ENCODE peak calls at places on chromosomes 12 and 14, in four cellular contexts. K is fibroblast of villous mesenchyme; V is cardiac muscle cell; E is CD4-positive, alpha-beta T cell. Z is an unnamed sample.

GRCh38 chr14:62673014-62673727 is 372.1 kb downstream of the KCNH5 start:
- DNase-seq in K (no peak), E (no peak), V (no peak), Z (no peak)

GRCh38 chr14:104282332-104283196 is 144.2 kb downstream of the KIF26A start:
- DNase-seq in E (no peak), K (no peak), V (no peak), Z (peak)

GRCh38 chr14:51845811-51846210 is 14.6 kb upstream of the GNG2 start:
- DNase-seq in K (no peak), E (no peak), V (peak), Z (no peak)

GRCh38 chr12:120816363-120816762 is 87.8 kb downstream of the SPPL3 start:
- DNase-seq in K (no peak), E (no peak), V (no peak), Z (no peak)

GRCh38 chr12:127562781-127563180 is 704.2 kb upstream of the TMEM132C start:
- DNase-seq in V (no peak), K (no peak), E (no peak), Z (no peak)

GRCh38 chr14:55125403-55125802 is 3.6 kb upstream of the LGALS3 start:
- DNase-seq in V (no peak), E (no peak), K (no peak), Z (no peak)

GRCh38 chr12:120573560-120573959 is 7.6 kb downstream of the POP5 start:
- DNase-seq in K (no peak), V (no peak), E (no peak), Z (no peak)

GRCh38 chr12:121708313-121709063 is 4.1 kb upstream of the TMEM120B start:
- DNase-seq in V (no peak), K (no peak), E (no peak), Z (no peak)

GRCh38 chr12:117914686-117915085 is 54.1 kb downstream of the KSR2 start:
- DNase-seq in E (no peak), K (no peak), V (no peak), Z (no peak)

GRCh38 chr12:41795910-41796309 is 348.8 kb downstream of the GXYLT1 start:
- DNase-seq in V (no peak), K (no peak), E (no peak), Z (no peak)

GRCh38 chr12:95548056-95548538 is 3.2 kb downstream of the USP44 start:
- DNase-seq in K (no peak), V (peak), E (peak), Z (peak)

GRCh38 chr14:105268736-105269354 is 20.5 kb downstream of the BTBD6 start:
- DNase-seq in V (no peak), K (no peak), E (no peak), Z (no peak)

GRCh38 chr12:71018682-71019081 is 98.1 kb upstream of the PTPRR start:
- DNase-seq in E (no peak), K (no peak), V (no peak), Z (no peak)

GRCh38 chr14:52380294-52380693 is 66.2 kb downstream of the PTGER2 start:
- DNase-seq in K (peak), V (peak), E (no peak), Z (no peak)

GRCh38 chr14:72740504-72740961 is 153.4 kb downstream of the DPF3 start:
- DNase-seq in K (no peak), V (no peak), E (no peak), Z (no peak)

GRCh38 chr14:80565001-80565400 is 353.7 kb upstream of the DIO2 start:
- DNase-seq in E (no peak), V (no peak), K (no peak), Z (no peak)

GRCh38 chr14:87745507-87746118 is 247.4 kb downstream of the GALC start:
- DNase-seq in K (peak), V (peak), E (no peak), Z (no peak)

GRCh38 chr14:43900173-43900655 is 606.9 kb downstream of the FSCB start:
- DNase-seq in E (no peak), V (no peak), K (no peak), Z (no peak)

GRCh38 chr12:120737557-120738251 is 12.1 kb downstream of the ACADS start:
- DNase-seq in E (no peak), V (no peak), K (no peak), Z (no peak)

GRCh38 chr14:88852632-88853031 is 28.2 kb downstream of the TTC8 start:
- DNase-seq in E (no peak), V (no peak), K (no peak), Z (no peak)

GRCh38 chr14:69398818-69399210 is 322 bp downstream of the SLC39A9 start:
- DNase-seq in E (no peak), K (no peak), V (no peak), Z (no peak)

GRCh38 chr12:26123482-26123980 is 1.3 kb downstream of the BHLHE41 start:
- DNase-seq in E (no peak), K (peak), V (peak), Z (no peak)

GRCh38 chr12:26121841-26122680 is 2.8 kb downstream of the BHLHE41 start:
- DNase-seq in V (peak), E (no peak), K (no peak), Z (peak)

GRCh38 chr12:26121323-26121740 is 3.5 kb downstream of the BHLHE41 start:
- DNase-seq in V (no peak), E (no peak), K (no peak), Z (no peak)

GRCh38 chr12:26124491-26125450 is at the start of gene BHLHE41:
- DNase-seq in V (peak), E (no peak), K (peak), Z (peak)

GRCh38 chr12:26122681-26123481 is 2.0 kb downstream of the BHLHE41 start:
- DNase-seq in K (peak), E (no peak), V (peak), Z (peak)
- TF ChIP-seq CTCF in K (no peak), E (no peak), V (peak), Z (peak)

DNA sequence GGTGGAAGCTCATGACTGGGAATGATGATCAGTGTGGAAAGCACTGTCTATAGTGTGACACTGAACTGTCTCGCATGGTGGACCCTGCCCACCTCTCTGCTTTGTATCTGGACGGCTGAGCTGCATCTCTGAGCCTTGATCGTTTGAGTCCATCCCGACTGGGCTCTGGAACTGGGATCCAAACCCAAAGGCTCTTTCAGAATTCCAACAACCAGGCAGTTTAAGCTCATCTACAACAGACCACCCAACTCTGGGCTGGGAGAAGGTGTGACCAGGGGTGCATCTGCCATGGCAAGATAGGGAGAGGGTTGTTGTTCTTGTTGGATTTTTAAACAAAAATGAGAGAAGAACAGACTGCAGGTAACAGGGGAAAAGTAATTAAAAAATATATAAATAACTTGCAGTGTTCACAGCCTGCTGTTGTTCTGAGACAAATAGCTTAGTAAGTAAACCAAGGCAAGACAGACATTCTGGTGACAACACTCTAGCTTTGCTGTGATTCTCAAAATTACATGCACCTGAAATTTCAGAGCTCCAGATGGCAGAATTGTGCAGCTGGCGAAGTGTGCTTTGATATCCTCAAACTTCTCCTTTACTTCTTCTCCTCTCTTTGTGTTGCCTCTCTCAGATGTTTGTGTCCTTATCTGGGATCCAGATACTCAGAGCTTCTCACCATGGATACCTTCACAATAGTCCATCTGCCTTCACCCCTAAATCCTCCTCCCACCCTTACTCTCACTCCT is 209.6 kb downstream of the EMP1 start:
- DNase-seq in K (no peak), E (no peak), V (no peak), Z (peak)
- TF ChIP-seq CTCF in K (no peak), E (no peak), V (no peak), Z (no peak)

GRCh38 chr12:835754-836493 is 83.5 kb downstream of the WNK1 start:
- DNase-seq in V (no peak), E (no peak), K (no peak), Z (no peak)

GRCh38 chr12:836952-837351 is 84.6 kb downstream of the WNK1 start:
- DNase-seq in E (no peak), K (no peak), V (no peak), Z (no peak)

GRCh38 chr12:837548-837947 is 85.2 kb downstream of the WNK1 start:
- DNase-seq in E (no peak), K (no peak), V (no peak), Z (no peak)
- TF ChIP-seq CTCF in E (no peak), K (no peak), V (no peak), Z (no peak)

GRCh38 chr12:39144613-39145061 is 239.2 kb upstream of the CPNE8 start:
- DNase-seq in V (no peak), K (no peak), E (no peak), Z (no peak)

GRCh38 chr12:39145175-39145999 is 240.0 kb upstream of the CPNE8 start:
- DNase-seq in V (peak), E (no peak), K (peak), Z (peak)
- TF ChIP-seq CTCF in V (peak), E (no peak), K (peak), Z (peak)

DNA sequence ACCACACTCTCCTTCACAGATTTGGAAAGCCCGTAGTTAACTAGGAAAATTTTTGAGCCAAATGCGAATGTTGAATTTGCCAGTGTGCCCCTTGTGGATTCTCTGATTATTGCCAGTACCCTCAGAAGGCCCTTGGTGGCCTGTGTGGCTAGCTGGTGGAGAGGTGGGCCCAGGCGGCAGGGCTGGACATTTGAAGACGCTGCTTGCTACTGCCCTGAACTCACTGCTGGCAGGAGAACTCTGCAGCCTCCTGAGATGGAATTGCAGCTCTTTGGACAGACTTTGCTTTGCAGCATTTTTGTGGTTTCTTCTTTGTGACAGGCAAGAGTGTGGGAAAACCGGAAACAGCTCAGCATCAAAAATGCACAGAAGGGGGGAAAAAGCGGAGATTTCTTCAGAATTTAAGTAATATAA is 97.6 kb downstream of the TGFB3 start:
- DNase-seq in V (peak), E (no peak), K (peak), Z (no peak)
- TF ChIP-seq CTCF in V (peak), E (no peak), K (peak), Z (peak)

GRCh38 chr12:59651230-59651920 is 55.5 kb downstream of the SLC16A7 start:
- DNase-seq in E (no peak), V (peak), K (peak), Z (no peak)

GRCh38 chr12:59649203-59649602 is 53.4 kb downstream of the SLC16A7 start:
- DNase-seq in K (peak), E (no peak), V (peak), Z (no peak)

GRCh38 chr12:59652098-59652497 is 56.3 kb downstream of the SLC16A7 start:
- DNase-seq in K (no peak), E (no peak), V (no peak), Z (no peak)

GRCh38 chr12:59654061-59654460 is 58.2 kb downstream of the SLC16A7 start:
- DNase-seq in K (no peak), V (no peak), E (no peak), Z (no peak)

GRCh38 chr12:59650594-59651229 is 54.9 kb downstream of the SLC16A7 start:
- DNase-seq in K (no peak), E (no peak), V (peak), Z (no peak)
- TF ChIP-seq CTCF in K (peak), E (no peak), V (peak), Z (no peak)

DNA sequence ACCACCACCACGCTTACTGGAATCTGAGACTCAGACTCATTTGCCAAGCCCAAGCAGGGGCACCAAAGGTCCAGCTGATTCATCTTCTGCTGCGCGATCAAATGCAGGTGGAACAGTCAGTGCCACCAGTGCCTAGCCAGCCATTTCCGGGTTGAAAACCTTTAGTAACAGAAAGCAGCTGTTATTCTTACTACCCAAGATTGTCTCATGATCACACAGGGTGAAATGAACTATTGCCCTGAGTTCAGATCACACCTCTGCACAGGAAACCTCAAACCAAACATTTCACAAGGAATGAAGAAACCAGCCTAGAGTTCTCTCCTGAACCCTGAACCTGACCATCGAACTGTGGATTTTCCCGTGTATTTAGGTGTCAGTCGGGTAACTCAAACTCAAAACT is 88.9 kb downstream of the RIMBP2 start:
- DNase-seq in V (no peak), K (no peak), E (no peak), Z (no peak)
- TF ChIP-seq CTCF in V (no peak), K (no peak), E (no peak), Z (no peak)